ENCODE peak calls at places on chromosomes 11 and 22, in seven cellular contexts. One of them, this sample, is unnamed.

GRCh38 chr11:12377824-12378593 is 638 bp downstream of the PARVA start:
- DNase-seq in SJSA1: peak; percentile 85
- DNase-seq in neural progenitor cell: peak; percentile 90
- DNase-seq in fibroblast of mammary gland: peak; percentile 73
- DNase-seq in stimulated activated CD4-positive, alpha-beta T cell treated with anti-CD3 and anti-CD28 coated beads, Interleukin-4, amount 100 ng/mL, for 24 hours: no peak
- DNase-seq in COLO829: peak; percentile 38
- DNase-seq in memory B cell: no peak
- DNase-seq in this sample: peak; percentile 87

GRCh38 chr11:394034-394857 is at the start of gene PKP3:
- DNase-seq in SJSA1: peak; percentile 74
- DNase-seq in neural progenitor cell: peak; percentile 63
- DNase-seq in fibroblast of mammary gland: peak; percentile 72
- DNase-seq in stimulated activated CD4-positive, alpha-beta T cell treated with anti-CD3 and anti-CD28 coated beads, Interleukin-4, amount 100 ng/mL, for 24 hours: no peak
- DNase-seq in COLO829: no peak
- DNase-seq in memory B cell: no peak
- DNase-seq in this sample: peak; percentile 36

GRCh38 chr11:55457641-55458040 is 89.9 kb downstream of the OR4A15 start:
- DNase-seq in SJSA1: no peak
- DNase-seq in neural progenitor cell: no peak
- DNase-seq in fibroblast of mammary gland: no peak
- DNase-seq in stimulated activated CD4-positive, alpha-beta T cell treated with anti-CD3 and anti-CD28 coated beads, Interleukin-4, amount 100 ng/mL, for 24 hours: no peak
- DNase-seq in COLO829: peak; percentile 42
- DNase-seq in memory B cell: no peak
- DNase-seq in this sample: no peak

GRCh38 chr22:22692707-22693530 is 48.5 kb downstream of the GGTLC2 start:
- DNase-seq in SJSA1: no peak
- DNase-seq in neural progenitor cell: peak; percentile 55
- DNase-seq in fibroblast of mammary gland: peak; percentile 83
- DNase-seq in stimulated activated CD4-positive, alpha-beta T cell treated with anti-CD3 and anti-CD28 coated beads, Interleukin-4, amount 100 ng/mL, for 24 hours: peak; percentile 63
- DNase-seq in COLO829: peak; percentile 53
- DNase-seq in memory B cell: peak; percentile 85
- DNase-seq in this sample: peak; percentile 72

GRCh38 chr11:78957481-78958245 is 383.0 kb upstream of the NARS2 start:
- DNase-seq in SJSA1: no peak
- DNase-seq in neural progenitor cell: no peak
- DNase-seq in fibroblast of mammary gland: peak; percentile 66
- DNase-seq in stimulated activated CD4-positive, alpha-beta T cell treated with anti-CD3 and anti-CD28 coated beads, Interleukin-4, amount 100 ng/mL, for 24 hours: no peak
- DNase-seq in COLO829: peak; percentile 42
- DNase-seq in memory B cell: no peak
- DNase-seq in this sample: peak; percentile 4

GRCh38 chr22:19853879-19854777 is 546 bp downstream of the GNB1L start:
- DNase-seq in SJSA1: peak; percentile 40
- DNase-seq in neural progenitor cell: no peak
- DNase-seq in fibroblast of mammary gland: no peak
- DNase-seq in stimulated activated CD4-positive, alpha-beta T cell treated with anti-CD3 and anti-CD28 coated beads, Interleukin-4, amount 100 ng/mL, for 24 hours: peak; percentile 25
- DNase-seq in COLO829: no peak
- DNase-seq in memory B cell: peak; percentile 20
- DNase-seq in this sample: peak; percentile 16

GRCh38 chr22:28716686-28717085 is 24.9 kb downstream of the CHEK2 start:
- DNase-seq in SJSA1: no peak
- DNase-seq in neural progenitor cell: no peak
- DNase-seq in fibroblast of mammary gland: peak; percentile 16
- DNase-seq in stimulated activated CD4-positive, alpha-beta T cell treated with anti-CD3 and anti-CD28 coated beads, Interleukin-4, amount 100 ng/mL, for 24 hours: no peak
- DNase-seq in COLO829: no peak
- DNase-seq in memory B cell: no peak
- DNase-seq in this sample: no peak

GRCh38 chr11:110015695-110016094 is 77.5 kb upstream of the ZC3H12C start:
- DNase-seq in SJSA1: no peak
- DNase-seq in neural progenitor cell: no peak
- DNase-seq in fibroblast of mammary gland: no peak
- DNase-seq in stimulated activated CD4-positive, alpha-beta T cell treated with anti-CD3 and anti-CD28 coated beads, Interleukin-4, amount 100 ng/mL, for 24 hours: no peak
- DNase-seq in COLO829: no peak
- DNase-seq in memory B cell: no peak
- DNase-seq in this sample: no peak

GRCh38 chr11:125561924-125562323 is 7.4 kb upstream of the EI24 start:
- DNase-seq in SJSA1: no peak
- DNase-seq in neural progenitor cell: no peak
- DNase-seq in fibroblast of mammary gland: no peak
- DNase-seq in stimulated activated CD4-positive, alpha-beta T cell treated with anti-CD3 and anti-CD28 coated beads, Interleukin-4, amount 100 ng/mL, for 24 hours: no peak
- DNase-seq in COLO829: no peak
- DNase-seq in memory B cell: no peak
- DNase-seq in this sample: no peak

GRCh38 chr22:27299181-27300085 is 502.1 kb downstream of the MN1 start:
- DNase-seq in SJSA1: no peak
- DNase-seq in neural progenitor cell: peak; percentile 22
- DNase-seq in fibroblast of mammary gland: no peak
- DNase-seq in stimulated activated CD4-positive, alpha-beta T cell treated with anti-CD3 and anti-CD28 coated beads, Interleukin-4, amount 100 ng/mL, for 24 hours: no peak
- DNase-seq in COLO829: no peak
- DNase-seq in memory B cell: no peak
- DNase-seq in this sample: no peak

GRCh38 chr11:101445761-101446160 is 138.0 kb downstream of the TRPC6 start:
- DNase-seq in SJSA1: no peak
- DNase-seq in neural progenitor cell: peak; percentile 46
- DNase-seq in fibroblast of mammary gland: peak; percentile 25
- DNase-seq in stimulated activated CD4-positive, alpha-beta T cell treated with anti-CD3 and anti-CD28 coated beads, Interleukin-4, amount 100 ng/mL, for 24 hours: no peak
- DNase-seq in COLO829: no peak
- DNase-seq in memory B cell: no peak
- DNase-seq in this sample: no peak

GRCh38 chr11:17012712-17013547 is 1.3 kb downstream of the PLEKHA7 start:
- DNase-seq in SJSA1: no peak
- DNase-seq in neural progenitor cell: peak; percentile 78
- DNase-seq in fibroblast of mammary gland: peak; percentile 93
- DNase-seq in stimulated activated CD4-positive, alpha-beta T cell treated with anti-CD3 and anti-CD28 coated beads, Interleukin-4, amount 100 ng/mL, for 24 hours: no peak
- DNase-seq in COLO829: no peak
- DNase-seq in memory B cell: no peak
- DNase-seq in this sample: peak; percentile 35

This sample was measured in fibroblast of pulmonary artery.